ENCODE peak calls at places on chromosomes 12 and 14, in nine cellular contexts. L is A549; J is stimulated activated CD4-positive, alpha-beta T cell treated with anti-CD3 and anti-CD28 coated beads, Interleukin-2, amount 100 ng/mL, for 24 hours; K is effector memory CD8-positive, alpha-beta T cell; D is activated naive CD8-positive, alpha-beta T cell treated with anti-CD3 and anti-CD28 coated beads, Interleukin-2, amount 50 U/mL, for 16 hours; G is activated CD4-positive, alpha-beta memory T cell treated with anti-CD3 and anti-CD28 coated beads, Interleukin-2, amount 10 ng/mL, durations not matched to agents 7 days and 5 days; F is stromal cell of bone marrow; T is AG10803; P is keratinocyte. H is an unnamed sample.

GRCh38 chr12:105640780-105641179 is 310.3 kb downstream of the C12orf75 start:
- DNase-seq in L (no peak), J (no peak), K (no peak), D (no peak), G (no peak), F (no peak), T (no peak), P (no peak), H (no peak)

GRCh38 chr12:82461393-82461792 is 103.1 kb downstream of the METTL25 start:
- DNase-seq in L (peak; percentile 36), J (no peak), K (no peak), D (no peak), G (no peak), F (no peak), T (no peak), P (no peak), H (no peak)

GRCh38 chr14:65043893-65044595 is 57.3 kb downstream of the FNTB start:
- DNase-seq in L (no peak), J (no peak), K (no peak), D (no peak), G (no peak), F (no peak), T (no peak), P (no peak), H (no peak)

GRCh38 chr14:104972301-104973211 is 5.6 kb downstream of the AHNAK2 start:
- DNase-seq in L (peak; percentile 93), J (no peak), K (no peak), D (no peak), G (no peak), F (no peak), T (peak; percentile 80), P (peak; percentile 81), H (no peak)

GRCh38 chr14:105346880-105347586 is 32.5 kb downstream of the PACS2 start:
- DNase-seq in L (no peak), J (no peak), K (no peak), D (no peak), G (no peak), F (no peak), T (no peak), P (no peak), H (no peak)

GRCh38 chr14:68982581-68982980 is 3.5 kb upstream of the ACTN1 start:
- DNase-seq in L (no peak), J (no peak), K (no peak), D (no peak), G (no peak), F (no peak), T (peak; percentile 73), P (no peak), H (no peak)

GRCh38 chr12:69688021-69688420 is 11.1 kb downstream of the BEST3 start:
- DNase-seq in L (no peak), J (no peak), K (no peak), D (no peak), G (no peak), F (no peak), T (peak; percentile 20), P (peak; percentile 19), H (no peak)

GRCh38 chr12:69511016-69511415 is 40.8 kb downstream of the FRS2 start:
- DNase-seq in L (no peak), J (no peak), K (no peak), D (no peak), G (no peak), F (no peak), T (no peak), P (no peak), H (no peak)

GRCh38 chr12:117408161-117408791 is 46.9 kb upstream of the NOS1 start:
- DNase-seq in L (no peak), J (no peak), K (no peak), D (no peak), G (no peak), F (peak; percentile 67), T (peak; percentile 84), P (no peak), H (no peak)

GRCh38 chr14:22107734-22108133 is 434.1 kb upstream of the OR4E1 start:
- DNase-seq in L (no peak), J (no peak), K (no peak), D (no peak), G (no peak), F (no peak), T (no peak), P (no peak), H (no peak)

GRCh38 chr12:49983892-49984291 is 11.1 kb downstream of the AQP6 start:
- DNase-seq in L (no peak), J (no peak), K (no peak), D (no peak), G (no peak), F (peak; percentile 70), T (peak; percentile 73), P (no peak), H (no peak)

GRCh38 chr12:113088971-113089756 is 32.6 kb downstream of the DTX1 start:
- DNase-seq in L (no peak), J (peak; percentile 68), K (no peak), D (no peak), G (peak; percentile 47), F (no peak), T (no peak), P (no peak), H (no peak)

GRCh38 chr14:23589606-23590005 is 11.0 kb upstream of the JPH4 start:
- DNase-seq in L (no peak), J (no peak), K (no peak), D (no peak), G (no peak), F (no peak), T (no peak), P (no peak), H (no peak)